ENCODE peak calls at places on chromosomes 1 and 21, in nine cellular contexts. One of them, this sample, is unnamed.

GRCh38 chr1:151425103-151425502 is 25.7 kb downstream of the PSMB4 start:
- DNase-seq in mesothelial cell of epicardium: no peak
- DNase-seq in astrocyte of the cerebellum: no peak
- DNase-seq in B cell: no peak
- DNase-seq in HL-60: no peak
- DNase-seq in AG04450: no peak
- DNase-seq in fibroblast of lung: no peak
- DNase-seq in lower lobe of right lung: no peak
- DNase-seq in fibroblast of the aortic adventitia: no peak
- DNase-seq in this sample: no peak

GRCh38 chr1:200112308-200112707 is 84.8 kb downstream of the NR5A2 start:
- DNase-seq in AG04450: no peak
- DNase-seq in HL-60: no peak
- DNase-seq in astrocyte of the cerebellum: no peak
- DNase-seq in mesothelial cell of epicardium: no peak
- DNase-seq in fibroblast of the aortic adventitia: no peak
- DNase-seq in lower lobe of right lung: no peak
- DNase-seq in fibroblast of lung: no peak
- DNase-seq in B cell: no peak
- DNase-seq in this sample: no peak

GRCh38 chr1:201369209-201369608 is 8.3 kb downstream of the TNNT2 start:
- DNase-seq in astrocyte of the cerebellum: no peak
- DNase-seq in fibroblast of lung: no peak
- DNase-seq in fibroblast of the aortic adventitia: no peak
- DNase-seq in HL-60: no peak
- DNase-seq in mesothelial cell of epicardium: no peak
- DNase-seq in B cell: no peak
- DNase-seq in AG04450: no peak
- DNase-seq in lower lobe of right lung: no peak
- DNase-seq in this sample: no peak

GRCh38 chr1:224223819-224224714 is 41.0 kb downstream of the DEGS1 start:
- DNase-seq in HL-60: no peak
- DNase-seq in mesothelial cell of epicardium: no peak
- DNase-seq in fibroblast of the aortic adventitia: peak
- DNase-seq in AG04450: peak
- DNase-seq in lower lobe of right lung: no peak
- DNase-seq in fibroblast of lung: peak
- DNase-seq in astrocyte of the cerebellum: peak
- DNase-seq in B cell: no peak
- DNase-seq in this sample: no peak

GRCh38 chr1:41242645-41243171 is 602 bp upstream of the SCMH1 start:
- DNase-seq in B cell: no peak
- DNase-seq in fibroblast of the aortic adventitia: no peak
- DNase-seq in HL-60: no peak
- DNase-seq in mesothelial cell of epicardium: no peak
- DNase-seq in lower lobe of right lung: no peak
- DNase-seq in AG04450: no peak
- DNase-seq in astrocyte of the cerebellum: no peak
- DNase-seq in fibroblast of lung: no peak
- DNase-seq in this sample: no peak

GRCh38 chr1:157429841-157430240 is 122.5 kb downstream of the FCRL5 start:
- DNase-seq in mesothelial cell of epicardium: no peak
- DNase-seq in B cell: no peak
- DNase-seq in lower lobe of right lung: no peak
- DNase-seq in HL-60: no peak
- DNase-seq in AG04450: no peak
- DNase-seq in astrocyte of the cerebellum: peak
- DNase-seq in fibroblast of the aortic adventitia: peak
- DNase-seq in fibroblast of lung: no peak
- DNase-seq in this sample: no peak

GRCh38 chr1:179822107-179822506 is 55.5 kb downstream of the TOR1AIP2 start:
- DNase-seq in fibroblast of lung: no peak
- DNase-seq in astrocyte of the cerebellum: no peak
- DNase-seq in fibroblast of the aortic adventitia: no peak
- DNase-seq in mesothelial cell of epicardium: no peak
- DNase-seq in AG04450: no peak
- DNase-seq in HL-60: no peak
- DNase-seq in lower lobe of right lung: no peak
- DNase-seq in B cell: no peak
- DNase-seq in this sample: no peak

GRCh38 chr1:179177182-179177581 is 52.3 kb downstream of the ABL2 start:
- DNase-seq in HL-60: no peak
- DNase-seq in mesothelial cell of epicardium: no peak
- DNase-seq in lower lobe of right lung: no peak
- DNase-seq in fibroblast of the aortic adventitia: peak
- DNase-seq in B cell: no peak
- DNase-seq in fibroblast of lung: peak
- DNase-seq in AG04450: no peak
- DNase-seq in astrocyte of the cerebellum: no peak
- DNase-seq in this sample: no peak

GRCh38 chr1:22457356-22457755 is 5.7 kb downstream of the ZBTB40 start:
- DNase-seq in fibroblast of lung: peak
- DNase-seq in B cell: no peak
- DNase-seq in AG04450: no peak
- DNase-seq in fibroblast of the aortic adventitia: peak
- DNase-seq in astrocyte of the cerebellum: no peak
- DNase-seq in HL-60: no peak
- DNase-seq in lower lobe of right lung: no peak
- DNase-seq in mesothelial cell of epicardium: no peak
- DNase-seq in this sample: no peak

DNA sequence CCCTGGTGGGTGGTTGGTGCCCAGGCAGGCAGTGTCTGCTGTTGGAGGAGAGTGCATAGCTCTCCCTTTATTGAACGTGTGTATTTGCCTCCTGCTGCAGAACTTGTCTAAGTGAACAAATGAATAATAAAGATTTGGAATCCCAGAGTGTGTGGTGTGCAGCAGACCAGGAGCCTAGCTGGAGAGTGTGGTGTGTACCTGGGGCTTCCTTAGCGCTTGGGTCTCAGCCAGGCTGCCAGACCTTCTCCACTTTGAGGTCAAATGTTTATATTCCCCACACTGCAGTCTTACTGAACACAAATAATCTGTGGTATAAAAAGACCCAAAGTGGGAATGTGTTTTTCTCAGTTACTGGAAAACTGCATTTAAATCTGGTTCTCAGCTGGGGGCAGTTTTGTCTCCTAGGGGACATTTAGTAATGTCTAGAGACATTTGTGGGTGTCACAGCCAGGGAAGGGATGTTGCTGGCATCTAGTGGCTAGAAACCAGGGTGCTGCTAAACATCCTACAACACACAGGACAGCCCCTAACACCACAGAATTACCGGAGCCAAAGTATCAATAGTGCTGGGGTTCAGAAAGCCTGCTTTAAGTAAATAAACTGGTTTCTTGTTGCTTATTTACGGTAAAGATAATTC is 23.6 kb downstream of the SLC37A1 start:
- DNase-seq in HL-60: peak
- DNase-seq in mesothelial cell of epicardium: no peak
- DNase-seq in fibroblast of lung: peak
- DNase-seq in astrocyte of the cerebellum: no peak
- DNase-seq in AG04450: no peak
- DNase-seq in B cell: peak
- DNase-seq in lower lobe of right lung: no peak
- DNase-seq in fibroblast of the aortic adventitia: no peak
- DNase-seq in this sample: no peak
- TF ChIP-seq CTCF in HL-60: no peak
- TF ChIP-seq CTCF in mesothelial cell of epicardium: no peak
- TF ChIP-seq CTCF in fibroblast of lung: peak
- TF ChIP-seq CTCF in astrocyte of the cerebellum: peak
- TF ChIP-seq CTCF in AG04450: no peak
- TF ChIP-seq CTCF in B cell: peak
- TF ChIP-seq CTCF in lower lobe of right lung: no peak
- TF ChIP-seq CTCF in fibroblast of the aortic adventitia: peak
- TF ChIP-seq CTCF in this sample: peak

DNA sequence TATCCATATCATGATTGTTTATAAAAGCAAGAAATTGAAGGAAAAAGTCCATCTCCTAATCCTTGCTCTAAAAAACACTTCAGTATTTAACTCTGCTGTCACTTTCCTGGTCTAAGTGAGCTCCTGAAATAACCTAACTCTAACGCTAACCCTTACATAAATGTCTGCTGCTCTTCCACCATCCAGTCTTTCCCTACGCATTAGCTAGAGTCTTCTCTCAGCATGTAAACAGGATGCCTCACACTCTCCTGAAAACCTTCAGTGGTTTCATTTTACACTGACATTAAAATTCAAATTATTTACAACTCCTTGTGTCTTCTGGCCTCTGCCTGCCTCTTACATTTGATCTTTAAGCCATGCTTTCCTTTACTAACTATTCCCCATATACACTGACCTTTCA is 697.6 kb upstream of the CXADR start:
- DNase-seq in HL-60: no peak
- DNase-seq in B cell: no peak
- DNase-seq in mesothelial cell of epicardium: no peak
- DNase-seq in astrocyte of the cerebellum: no peak
- DNase-seq in fibroblast of the aortic adventitia: no peak
- DNase-seq in AG04450: no peak
- DNase-seq in fibroblast of lung: no peak
- DNase-seq in lower lobe of right lung: no peak
- DNase-seq in this sample: no peak
- TF ChIP-seq CTCF in HL-60: no peak
- TF ChIP-seq CTCF in B cell: no peak
- TF ChIP-seq CTCF in mesothelial cell of epicardium: no peak
- TF ChIP-seq CTCF in astrocyte of the cerebellum: no peak
- TF ChIP-seq CTCF in fibroblast of the aortic adventitia: no peak
- TF ChIP-seq CTCF in AG04450: no peak
- TF ChIP-seq CTCF in fibroblast of lung: no peak
- TF ChIP-seq CTCF in lower lobe of right lung: no peak
- TF ChIP-seq CTCF in this sample: no peak

DNA sequence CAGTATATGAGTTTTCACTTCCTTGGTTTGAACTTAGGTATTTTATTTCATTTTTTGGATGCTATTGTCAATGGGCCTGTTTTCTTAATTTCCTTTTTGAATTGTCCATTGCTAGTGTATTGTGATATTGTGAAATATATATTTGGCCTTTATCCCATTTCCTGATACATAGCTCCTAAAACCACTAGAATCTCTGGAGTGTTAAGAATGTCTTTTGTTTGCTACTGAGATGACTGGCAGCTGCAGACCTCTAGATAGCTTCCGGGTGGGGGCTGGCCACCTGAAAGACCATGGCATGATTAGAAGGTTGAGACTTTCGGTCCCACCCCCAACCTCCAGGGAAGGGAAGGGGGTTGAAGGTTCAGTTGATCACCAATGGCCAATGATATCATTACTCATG is 245.4 kb downstream of the KCNJ6 start:
- DNase-seq in astrocyte of the cerebellum: peak
- DNase-seq in HL-60: no peak
- DNase-seq in mesothelial cell of epicardium: no peak
- DNase-seq in fibroblast of the aortic adventitia: peak
- DNase-seq in fibroblast of lung: peak
- DNase-seq in B cell: no peak
- DNase-seq in AG04450: no peak
- DNase-seq in lower lobe of right lung: no peak
- DNase-seq in this sample: no peak
- TF ChIP-seq CTCF in astrocyte of the cerebellum: no peak
- TF ChIP-seq CTCF in HL-60: no peak
- TF ChIP-seq CTCF in mesothelial cell of epicardium: no peak
- TF ChIP-seq CTCF in fibroblast of the aortic adventitia: no peak
- TF ChIP-seq CTCF in fibroblast of lung: no peak
- TF ChIP-seq CTCF in B cell: no peak
- TF ChIP-seq CTCF in AG04450: no peak
- TF ChIP-seq CTCF in lower lobe of right lung: no peak
- TF ChIP-seq CTCF in this sample: no peak

DNA sequence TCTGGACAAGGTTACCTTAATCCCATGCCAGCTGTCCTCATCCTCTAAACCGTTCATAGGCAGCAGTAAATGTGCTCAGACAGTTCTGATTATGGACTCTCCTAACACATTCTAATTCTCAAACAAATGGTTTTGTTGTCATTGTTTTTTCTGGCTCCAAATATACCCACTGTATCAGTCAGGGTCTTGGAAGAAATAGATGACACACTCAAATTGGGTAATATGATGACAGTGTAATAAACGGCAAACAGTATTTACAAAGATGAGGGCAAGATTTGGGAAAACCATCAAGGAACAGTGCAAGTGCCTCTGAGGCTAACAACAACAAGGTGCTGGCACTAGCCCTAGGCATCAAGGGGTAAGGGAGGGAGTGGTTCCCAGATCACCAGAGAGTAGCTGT is 4.3 kb upstream of the CDC20 start:
- DNase-seq in lower lobe of right lung: no peak
- DNase-seq in HL-60: no peak
- DNase-seq in B cell: no peak
- DNase-seq in AG04450: no peak
- DNase-seq in fibroblast of lung: no peak
- DNase-seq in fibroblast of the aortic adventitia: peak
- DNase-seq in mesothelial cell of epicardium: no peak
- DNase-seq in astrocyte of the cerebellum: no peak
- DNase-seq in this sample: no peak
- TF ChIP-seq CTCF in lower lobe of right lung: no peak
- TF ChIP-seq CTCF in HL-60: no peak
- TF ChIP-seq CTCF in B cell: no peak
- TF ChIP-seq CTCF in AG04450: no peak
- TF ChIP-seq CTCF in fibroblast of lung: no peak
- TF ChIP-seq CTCF in fibroblast of the aortic adventitia: no peak
- TF ChIP-seq CTCF in mesothelial cell of epicardium: no peak
- TF ChIP-seq CTCF in astrocyte of the cerebellum: no peak
- TF ChIP-seq CTCF in this sample: no peak

DNA sequence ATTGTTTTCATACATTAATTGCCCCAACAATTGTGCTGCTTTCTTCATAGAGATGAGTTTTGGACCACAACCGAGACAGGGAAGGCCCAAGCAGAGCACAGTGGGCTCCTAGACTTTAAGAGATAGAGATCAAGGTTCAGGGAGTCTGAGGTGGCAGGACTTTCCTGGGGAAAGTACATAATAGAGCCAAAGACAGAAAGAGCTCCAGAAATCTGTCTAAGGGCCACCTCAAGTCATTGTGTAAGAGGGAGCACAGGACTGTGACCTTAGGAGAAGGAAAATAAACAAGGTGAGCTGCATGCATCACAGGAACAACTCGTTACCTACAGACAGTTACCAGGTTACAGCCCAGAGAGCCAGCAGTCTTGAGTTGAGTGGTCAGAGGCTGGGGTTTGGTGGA is 41.3 kb upstream of the CR2 start:
- DNase-seq in fibroblast of lung: no peak
- DNase-seq in lower lobe of right lung: no peak
- DNase-seq in AG04450: no peak
- DNase-seq in B cell: no peak
- DNase-seq in mesothelial cell of epicardium: no peak
- DNase-seq in HL-60: no peak
- DNase-seq in fibroblast of the aortic adventitia: no peak
- DNase-seq in astrocyte of the cerebellum: no peak
- DNase-seq in this sample: no peak
- TF ChIP-seq CTCF in fibroblast of lung: no peak
- TF ChIP-seq CTCF in lower lobe of right lung: no peak
- TF ChIP-seq CTCF in AG04450: no peak
- TF ChIP-seq CTCF in B cell: no peak
- TF ChIP-seq CTCF in mesothelial cell of epicardium: no peak
- TF ChIP-seq CTCF in HL-60: no peak
- TF ChIP-seq CTCF in fibroblast of the aortic adventitia: no peak
- TF ChIP-seq CTCF in astrocyte of the cerebellum: no peak
- TF ChIP-seq CTCF in this sample: no peak